ENCODE peak calls at places on chromosomes 7 and 10, in eight cellular contexts. B, E, G, I, Y, H, W and Z are unnamed samples.

GRCh38 chr10:20890491-20891337 is 6.4 kb downstream of the NEBL start:
- DNase-seq in B (peak), Y (peak), H (no peak), W (no peak), I (no peak), E (no peak), G (no peak), Z (no peak)

GRCh38 chr7:2181077-2181854 is 51.5 kb downstream of the MAD1L1 start:
- DNase-seq in W (no peak), H (no peak), G (no peak), B (no peak), Y (no peak), I (no peak), E (no peak), Z (no peak)

GRCh38 chr7:17661982-17662585 is 278.2 kb downstream of the SNX13 start:
- DNase-seq in W (no peak), Y (peak), E (no peak), G (no peak), B (peak), I (no peak), H (no peak), Z (no peak)

GRCh38 chr7:18357691-18358090 is 137.9 kb upstream of the HDAC9 start:
- DNase-seq in W (no peak), E (no peak), B (no peak), G (no peak), Y (peak), H (no peak), I (no peak), Z (no peak)

GRCh38 chr10:64286533-64286932 is 765.3 kb downstream of the REEP3 start:
- DNase-seq in E (no peak), W (no peak), I (no peak), H (no peak), Y (no peak), B (no peak), G (no peak), Z (no peak)

GRCh38 chr7:94450044-94450697 is 55.5 kb downstream of the COL1A2 start:
- DNase-seq in I (no peak), B (no peak), Y (no peak), W (no peak), E (no peak), H (no peak), G (no peak), Z (no peak)

GRCh38 chr7:55021951-55022617 is 3.3 kb downstream of the EGFR start:
- DNase-seq in I (no peak), H (no peak), E (no peak), G (no peak), Y (peak), W (no peak), B (no peak), Z (no peak)

GRCh38 chr7:18778594-18778993 is 283.0 kb downstream of the HDAC9 start:
- DNase-seq in B (no peak), Y (peak), G (no peak), E (no peak), W (no peak), H (no peak), I (no peak), Z (no peak)

GRCh38 chr10:57579926-57580325 is 687.8 kb downstream of the IPMK start:
- DNase-seq in I (no peak), B (peak), G (no peak), Y (peak), E (no peak), W (no peak), H (peak), Z (no peak)

GRCh38 chr7:22445140-22445722 is 54.8 kb downstream of the STEAP1B start:
- DNase-seq in E (no peak), H (no peak), I (peak), W (peak), G (peak), B (peak), Y (no peak), Z (peak)

GRCh38 chr10:24360286-24361127 is 151.6 kb downstream of the KIAA1217 start:
- DNase-seq in Y (peak), H (peak), W (peak), G (peak), I (no peak), B (peak), E (peak), Z (peak)

GRCh38 chr7:134016223-134016941 is 110.8 kb upstream of the LRGUK start:
- DNase-seq in B (peak), G (no peak), W (no peak), E (no peak), H (peak), I (no peak), Y (peak), Z (no peak)

GRCh38 chr7:154794147-154794780 is 208.7 kb downstream of the PAXIP1 start:
- DNase-seq in E (no peak), G (no peak), H (peak), W (no peak), I (no peak), Y (no peak), B (peak), Z (no peak)

GRCh38 chr10:132708441-132708840 is 77.5 kb downstream of the NKX6-2 start:
- DNase-seq in G (no peak), H (no peak), E (no peak), W (no peak), Y (no peak), I (peak), B (peak), Z (peak)

GRCh38 chr10:120926611-120927010 is 75.4 kb downstream of the WDR11 start:
- DNase-seq in W (no peak), I (no peak), E (no peak), B (peak), H (no peak), Y (no peak), G (no peak), Z (no peak)

GRCh38 chr10:113555751-113556150 is 2.9 kb downstream of the HABP2 start:
- DNase-seq in G (no peak), Y (no peak), B (peak), I (peak), H (no peak), W (no peak), E (no peak), Z (no peak)
- H3K4me3 ChIP-seq in G (no peak), Y (no peak), B (no peak), I (no peak), H (no peak), W (no peak), E (no peak), Z (no peak)

GRCh38 chr7:77897004-77897547 is 98.5 kb downstream of the PHTF2 start:
- DNase-seq in G (no peak), E (no peak), H (no peak), Y (no peak), B (no peak), I (no peak), W (no peak), Z (no peak)

GRCh38 chr7:77893813-77894212 is 95.2 kb downstream of the PHTF2 start:
- DNase-seq in G (no peak), Y (no peak), B (no peak), H (no peak), W (no peak), I (no peak), E (no peak), Z (no peak)

GRCh38 chr7:77888998-77889397 is 90.4 kb downstream of the PHTF2 start:
- DNase-seq in H (no peak), Y (no peak), E (no peak), B (no peak), W (no peak), G (no peak), I (no peak), Z (no peak)

GRCh38 chr7:77895905-77896304 is 97.3 kb downstream of the PHTF2 start:
- DNase-seq in G (no peak), E (no peak), I (no peak), B (no peak), H (no peak), Y (no peak), W (no peak), Z (no peak)

GRCh38 chr7:77894574-77895091 is 96.1 kb downstream of the PHTF2 start:
- DNase-seq in G (no peak), H (no peak), W (no peak), B (no peak), Y (no peak), E (no peak), I (no peak), Z (no peak)
- H3K4me3 ChIP-seq in G (no peak), H (no peak), W (no peak), B (no peak), Y (no peak), E (no peak), I (no peak), Z (no peak)

GRCh38 chr7:137324796-137325700 is 18.5 kb downstream of the PTN start:
- DNase-seq in G (no peak), E (no peak), W (no peak), I (no peak), Y (no peak), H (no peak), B (no peak), Z (no peak)
- H3K4me3 ChIP-seq in G (no peak), E (no peak), W (no peak), I (no peak), Y (no peak), H (no peak), B (no peak), Z (no peak)

DNA sequence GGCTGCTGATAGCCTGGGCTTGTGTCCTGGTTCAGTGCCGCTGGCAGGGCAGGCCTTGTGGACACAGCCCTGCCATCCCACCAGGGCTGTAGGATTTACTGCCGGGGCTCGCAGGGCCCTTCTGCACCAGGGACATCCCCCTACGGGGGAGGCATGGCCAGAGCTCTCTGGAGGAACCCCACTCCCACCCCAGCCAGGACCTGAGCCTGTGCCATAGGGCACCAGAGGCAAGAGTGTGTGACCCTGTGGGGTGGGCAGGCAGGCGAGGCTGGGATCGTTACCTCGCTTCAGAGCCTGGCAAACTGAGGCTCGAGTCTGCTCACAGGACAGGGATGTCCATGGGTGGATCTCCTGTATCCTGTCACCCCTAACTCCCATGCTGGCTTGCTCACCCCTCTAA is 2.6 kb downstream of the LDB3 start:
- DNase-seq in G (no peak), Y (no peak), E (no peak), H (no peak), I (no peak), B (no peak), W (no peak), Z (no peak)
- H3K4me3 ChIP-seq in G (no peak), Y (no peak), E (no peak), H (no peak), I (no peak), B (no peak), W (no peak), Z (no peak)

GRCh38 chr10:3511483-3511882 is 273.5 kb downstream of the KLF6 start:
- DNase-seq in H (no peak), I (no peak), W (no peak), Y (no peak), B (no peak), G (no peak), E (no peak), Z (no peak)

GRCh38 chr10:3512263-3512662 is 272.7 kb downstream of the KLF6 start:
- DNase-seq in H (no peak), G (no peak), Y (no peak), I (no peak), E (no peak), W (no peak), B (peak), Z (no peak)

GRCh38 chr10:3514691-3515090 is 270.3 kb downstream of the KLF6 start:
- DNase-seq in W (no peak), E (no peak), Y (no peak), G (no peak), H (no peak), I (no peak), B (no peak), Z (no peak)

GRCh38 chr10:3516191-3516590 is 268.8 kb downstream of the KLF6 start:
- DNase-seq in I (no peak), E (no peak), G (no peak), H (peak), W (no peak), B (no peak), Y (no peak), Z (no peak)

GRCh38 chr10:3516626-3517255 is 268.3 kb downstream of the KLF6 start:
- DNase-seq in B (no peak), G (no peak), E (no peak), W (no peak), H (no peak), Y (peak), I (no peak), Z (no peak)
- H3K4me3 ChIP-seq in B (no peak), G (no peak), E (no peak), W (no peak), H (no peak), Y (no peak), I (no peak), Z (no peak)

GRCh38 chr10:26335574-26336093 is 102.5 kb upstream of the APBB1IP start:
- DNase-seq in B (no peak), E (no peak), W (no peak), G (no peak), Y (no peak), I (no peak), H (no peak), Z (no peak)
- H3K4me3 ChIP-seq in B (no peak), E (no peak), W (no peak), G (peak), Y (no peak), I (peak), H (no peak), Z (no peak)

DNA sequence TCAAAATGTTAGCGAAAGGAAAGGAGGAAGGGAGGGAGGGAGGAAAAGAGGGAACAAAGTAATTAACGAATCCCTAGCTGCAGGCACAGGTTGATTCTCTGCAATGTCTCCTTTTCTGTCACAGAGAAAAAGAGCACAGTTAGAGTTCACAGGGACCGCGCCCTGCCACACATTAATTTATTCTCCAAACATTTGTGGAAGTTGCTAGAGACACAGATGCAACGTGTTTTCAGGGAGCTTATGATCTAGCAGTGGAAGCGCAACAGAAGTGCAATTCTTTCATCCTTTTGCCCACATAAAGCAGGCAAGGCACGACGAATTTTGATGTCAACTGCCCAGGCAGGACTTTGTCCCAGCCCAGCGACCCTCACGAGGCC is 101.6 kb upstream of the ZNF438 start:
- DNase-seq in Y (no peak), B (no peak), E (no peak), W (no peak), I (no peak), H (peak), G (no peak), Z (no peak)
- H3K4me3 ChIP-seq in Y (no peak), B (no peak), E (no peak), W (no peak), I (peak), H (peak), G (peak), Z (no peak)

GRCh38 chr7:725223-726005 is 1.1 kb upstream of the DNAAF5 start:
- DNase-seq in W (no peak), I (peak), Y (peak), B (no peak), E (no peak), G (no peak), H (no peak), Z (no peak)
- H3K4me3 ChIP-seq in W (no peak), I (peak), Y (peak), B (peak), E (no peak), G (no peak), H (peak), Z (no peak)